ENCODE peak calls at places on chromosomes 5 and 9, in eight cellular contexts. L is AG09319; H is CD4-positive, alpha-beta T cell; D is endothelial cell; E is foreskin keratinocyte; N is BE2C; M is lower leg skin; A is psoas muscle. C is an unnamed sample.
A peak's percentile ranks its signal among the peaks of the same experiment; 100 is the strongest.

GRCh38 chr9:123999668-124000067 is 11.9 kb upstream of the LHX2 start:
- DNase-seq in E (no peak), D (no peak), M (no peak), H (no peak), A (no peak), L (no peak), N (no peak), C (no peak)

GRCh38 chr5:177484902-177485549 is 11.6 kb upstream of the DBN1 start:
- DNase-seq in H (no peak), D (no peak), N (no peak), A (no peak), E (no peak), L (no peak), M (no peak), C (no peak)

GRCh38 chr5:112757468-112758208 is 20.0 kb downstream of the APC start:
- DNase-seq in E (peak; percentile 39), L (peak; percentile 32), H (no peak), D (peak; percentile 9), M (no peak), N (no peak), A (no peak), C (no peak)

GRCh38 chr5:61342066-61342465 is 10.0 kb downstream of the ZSWIM6 start:
- DNase-seq in L (no peak), A (no peak), E (peak; percentile 71), N (no peak), M (no peak), H (no peak), D (no peak), C (no peak)

GRCh38 chr5:123554601-123555000 is 42.6 kb downstream of the CSNK1G3 start:
- DNase-seq in N (no peak), L (no peak), M (no peak), H (no peak), A (no peak), D (no peak), E (no peak), C (no peak)

GRCh38 chr5:54547711-54548250 is 30.2 kb downstream of the SNX18 start:
- DNase-seq in D (no peak), A (peak; percentile 69), H (no peak), E (peak; percentile 49), L (peak; percentile 58), M (peak; percentile 86), N (peak; percentile 56), C (no peak)

GRCh38 chr5:84425365-84425764 is 40.7 kb upstream of the EDIL3 start:
- DNase-seq in H (no peak), M (no peak), D (peak; percentile 5), E (no peak), A (no peak), L (no peak), N (no peak), C (no peak)

GRCh38 chr5:139975942-139976341 is 67.2 kb downstream of the NRG2 start:
- DNase-seq in L (no peak), D (no peak), E (no peak), N (no peak), H (no peak), A (no peak), M (no peak), C (no peak)

GRCh38 chr9:137781906-137782585 is 95.5 kb upstream of the CACNA1B start:
- DNase-seq in D (no peak), M (no peak), N (no peak), L (no peak), A (no peak), E (no peak), H (no peak), C (no peak)

GRCh38 chr5:109411175-109411514 is 1.4 kb upstream of the PJA2 start:
- DNase-seq in N (no peak), H (no peak), D (no peak), E (no peak), M (no peak), A (no peak), L (no peak), C (no peak)

GRCh38 chr5:57441557-57441956 is 41.1 kb downstream of the ACTBL2 start:
- DNase-seq in M (no peak), L (peak; percentile 90), E (peak; percentile 85), D (no peak), A (no peak), H (no peak), N (peak; percentile 56), C (no peak)

GRCh38 chr5:113487411-113487778 is 858 bp downstream of the MCC start:
- DNase-seq in M (no peak), D (peak; percentile 7), H (no peak), N (peak; percentile 24), L (no peak), A (no peak), E (peak; percentile 57), C (no peak)

GRCh38 chr5:150112211-150113046 is 26.1 kb upstream of the CSF1R start:
- DNase-seq in M (peak; percentile 58), N (no peak), L (peak; percentile 54), E (peak; percentile 43), H (no peak), A (peak; percentile 78), D (no peak), C (no peak)

GRCh38 chr9:93674580-93675335 is 98.4 kb downstream of the PHF2 start:
- DNase-seq in N (peak; percentile 6), A (peak; percentile 35), H (no peak), E (no peak), L (no peak), M (no peak), D (peak; percentile 2), C (no peak)

GRCh38 chr5:1698589-1699316 is 100.9 kb downstream of the MRPL36 start:
- DNase-seq in H (no peak), D (no peak), E (no peak), M (no peak), A (no peak), N (no peak), L (no peak), C (no peak)

GRCh38 chr9:97895695-97896332 is 26.5 kb downstream of the TRMO start:
- DNase-seq in M (no peak), E (peak; percentile 55), H (no peak), N (peak; percentile 57), A (no peak), L (no peak), D (peak; percentile 37), C (no peak)

GRCh38 chr9:14075218-14075617 is 238.7 kb downstream of the NFIB start:
- DNase-seq in H (no peak), N (no peak), A (no peak), D (no peak), M (no peak), L (no peak), E (peak; percentile 70), C (no peak)

GRCh38 chr9:14066815-14067214 is 247.1 kb downstream of the NFIB start:
- DNase-seq in E (no peak), A (no peak), L (no peak), D (no peak), M (no peak), N (no peak), H (no peak), C (no peak)

GRCh38 chr9:14072850-14073249 is 241.1 kb downstream of the NFIB start:
- DNase-seq in L (no peak), H (no peak), A (no peak), E (no peak), M (no peak), N (no peak), D (no peak), C (no peak)

GRCh38 chr9:14068690-14069089 is 245.3 kb downstream of the NFIB start:
- DNase-seq in N (no peak), D (no peak), L (no peak), A (no peak), M (no peak), E (no peak), H (no peak), C (no peak)

DNA sequence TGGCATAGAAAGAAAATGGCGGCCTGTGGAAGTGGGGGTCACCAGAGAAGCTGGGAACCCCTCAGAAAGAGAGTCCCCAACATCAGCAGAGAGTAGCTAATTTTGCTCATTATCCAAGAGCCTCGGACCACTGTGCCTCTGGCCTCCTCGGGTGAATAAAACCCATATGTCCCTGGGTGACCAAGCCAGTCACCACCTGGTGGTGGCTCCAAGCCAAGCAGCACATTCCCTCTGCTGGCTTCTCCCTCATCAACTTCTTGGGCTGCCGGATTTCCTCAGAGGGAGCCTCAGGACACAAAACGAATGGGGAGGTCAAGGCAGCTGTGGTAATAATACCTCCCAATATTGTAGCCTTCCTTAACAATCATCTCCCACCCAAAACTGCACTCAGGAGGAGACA is 242.5 kb downstream of the NFIB start:
- DNase-seq in A (no peak), H (no peak), E (no peak), L (no peak), M (no peak), N (peak; percentile 40), D (no peak), C (no peak)
- TF ChIP-seq CTCF in A (no peak), H (no peak), E (no peak), L (no peak), M (no peak), N (peak; percentile 52), D (no peak), C (no peak)

DNA sequence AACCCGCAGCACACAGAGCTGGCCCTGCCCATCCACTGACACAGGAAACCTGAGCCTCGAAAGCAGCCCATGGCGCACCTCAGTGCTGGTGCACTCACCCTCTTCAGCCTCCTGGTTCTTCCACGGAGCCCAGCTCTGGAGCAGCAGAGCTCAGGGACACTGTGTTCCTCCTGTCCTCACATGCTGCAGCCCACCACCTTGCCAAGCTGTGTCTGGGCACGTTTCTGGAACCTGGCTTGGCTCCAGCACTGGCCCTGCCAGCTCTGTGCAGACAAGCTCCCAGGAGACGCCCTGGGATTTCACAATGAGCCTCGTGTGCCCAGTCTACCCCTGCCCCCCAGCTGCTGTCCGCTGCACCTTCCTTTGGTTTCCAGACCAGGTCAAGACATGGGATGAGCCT is 119.5 kb downstream of the SYK start:
- DNase-seq in N (peak; percentile 67), L (no peak), D (no peak), E (peak; percentile 89), A (peak; percentile 98), H (no peak), M (peak; percentile 80), C (no peak)
- TF ChIP-seq CTCF in N (no peak), L (no peak), D (no peak), E (no peak), A (no peak), H (no peak), M (no peak), C (no peak)

DNA sequence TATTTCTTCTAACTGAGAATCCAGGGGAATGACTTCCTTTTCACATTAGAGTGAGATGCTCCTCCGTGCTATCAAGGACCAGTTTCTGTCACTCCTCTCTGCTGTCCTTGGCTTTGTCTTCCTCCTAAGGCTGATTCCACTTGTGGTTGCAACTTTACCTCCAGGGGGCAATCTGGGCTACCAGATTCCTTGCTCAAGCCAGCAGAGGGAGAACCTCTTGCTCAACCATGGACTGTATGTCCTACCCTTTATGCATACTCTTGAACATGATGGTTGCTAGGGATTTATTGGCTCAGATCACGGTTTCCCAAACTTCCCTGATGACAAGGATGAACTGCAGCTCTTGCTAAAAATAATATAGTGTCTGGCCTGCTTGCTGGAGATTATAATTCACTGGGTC is 24.0 kb downstream of the NNT start:
- DNase-seq in H (no peak), M (no peak), E (peak; percentile 55), A (peak; percentile 60), N (peak; percentile 60), L (no peak), D (peak; percentile 59), C (no peak)
- TF ChIP-seq CTCF in H (no peak), M (no peak), E (peak; percentile 70), A (peak; percentile 35), N (peak; percentile 97), L (peak; percentile 57), D (peak; percentile 46), C (no peak)

DNA sequence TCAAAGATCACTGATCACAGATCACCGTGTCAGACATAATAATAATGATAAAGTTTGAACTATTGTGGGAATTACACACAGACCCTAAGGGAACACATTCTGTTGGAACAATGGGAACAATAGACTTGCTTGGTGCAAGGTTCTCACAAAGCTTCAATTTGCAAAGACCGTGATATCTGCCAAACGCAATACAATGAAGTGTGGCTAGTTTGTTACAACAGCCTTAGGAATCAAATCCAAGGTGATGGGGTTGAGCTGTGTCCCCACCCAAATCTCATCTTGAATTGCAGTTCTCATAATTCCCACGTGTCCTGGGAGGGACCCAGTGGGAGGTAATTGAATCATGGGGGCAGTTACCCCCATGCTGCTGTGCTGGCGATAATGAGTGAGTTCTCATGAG is 20.8 kb downstream of the KYAT1 start:
- DNase-seq in E (no peak), M (no peak), D (no peak), L (no peak), A (no peak), N (no peak), H (no peak), C (no peak)
- TF ChIP-seq CTCF in E (no peak), M (no peak), D (no peak), L (no peak), A (no peak), N (no peak), H (no peak), C (no peak)